ENCODE peak calls at places on chromosome 21, in five cellular contexts. H is HCT116, E is GM12878, K is HepG2, G is K562. S is an unnamed sample.

GRCh38 chr21:41641821-41642368 is 125.0 kb downstream of the RIPK4 start:
- DNase-seq in H (no peak), E (no peak), K (peak), G (no peak), S (no peak)

GRCh38 chr21:46295177-46295711 is 9.1 kb downstream of the YBEY start:
- DNase-seq in H (no peak), E (no peak), K (peak), G (peak), S (peak)

GRCh38 chr21:27110956-27111355 is 144.1 kb upstream of the ADAMTS5 start:
- DNase-seq in H (no peak), E (no peak), K (no peak), G (no peak), S (no peak)

GRCh38 chr21:36835383-36835795 is 131.1 kb downstream of the HLCS start:
- DNase-seq in H (no peak), E (no peak), K (no peak), G (no peak), S (peak)

GRCh38 chr21:42777064-42777756 is 102.1 kb downstream of the WDR4 start:
- DNase-seq in H (no peak), E (peak), K (no peak), G (no peak), S (no peak)

GRCh38 chr21:44994581-44995171 is 54.8 kb downstream of the SLX9 start:
- DNase-seq in H (no peak), E (no peak), K (no peak), G (no peak), S (no peak)

GRCh38 chr21:41032536-41032935 is 135.4 kb upstream of the BACE2 start:
- DNase-seq in H (no peak), E (no peak), K (no peak), G (no peak), S (no peak)

GRCh38 chr21:27804515-27804914 is 837.6 kb upstream of the ADAMTS5 start:
- DNase-seq in H (no peak), E (no peak), K (no peak), G (no peak), S (no peak)

GRCh38 chr21:40029888-40030287 is 162.7 kb downstream of the PCP4 start:
- DNase-seq in H (no peak), E (no peak), K (no peak), G (no peak), S (no peak)

GRCh38 chr21:41369915-41370839 is 8.3 kb downstream of the MX2 start:
- DNase-seq in H (no peak), E (peak), K (peak), G (no peak), S (no peak)

GRCh38 chr21:34320006-34320405 is 43.8 kb upstream of the KCNE2 start:
- DNase-seq in H (no peak), E (no peak), K (no peak), G (no peak), S (no peak)
- TF ChIP-seq RAD21 in H (no peak), E (no peak), K (no peak), G (no peak), S (no peak)

DNA sequence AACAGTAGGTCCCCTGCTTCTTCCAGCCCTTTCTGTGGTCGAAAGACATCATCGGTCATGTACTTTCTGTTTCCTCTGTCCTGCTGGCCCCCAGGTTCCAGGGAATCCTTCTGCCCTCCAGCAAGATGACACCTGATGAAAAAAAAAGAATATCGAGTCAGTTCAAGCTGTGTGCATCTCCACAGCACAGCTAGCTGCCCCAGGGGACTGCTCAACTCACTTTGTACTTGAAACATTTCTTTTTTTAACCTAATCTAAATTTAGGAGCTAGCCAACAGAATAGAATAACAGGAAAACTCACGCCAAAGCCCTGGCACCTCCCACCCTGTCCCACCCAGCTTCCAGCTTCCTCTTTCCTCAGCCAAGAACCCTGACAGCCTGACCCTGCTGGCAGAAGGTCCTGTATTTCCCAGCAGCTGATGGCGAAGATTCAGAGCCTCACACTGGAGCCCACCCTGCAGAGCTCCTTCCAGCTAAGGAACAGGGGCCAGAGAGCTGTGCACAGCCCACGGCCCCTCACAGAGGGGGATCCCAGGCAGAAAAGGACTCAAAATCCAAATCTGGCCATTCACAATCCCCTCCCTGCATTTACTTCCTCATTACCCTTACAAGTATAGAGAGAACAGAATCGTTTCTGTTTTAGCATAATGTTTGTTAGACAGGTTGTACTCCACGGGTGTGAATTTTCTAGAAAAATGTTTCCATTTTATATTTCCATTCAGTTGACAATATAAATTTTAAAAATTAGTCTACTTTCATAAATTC is 176.4 kb downstream of the PSMG1 start:
- DNase-seq in H (no peak), E (no peak), K (no peak), G (no peak), S (no peak)
- TF ChIP-seq ZBTB33 in H (no peak), E (no peak), K (no peak), G (no peak), S (no peak)

DNA sequence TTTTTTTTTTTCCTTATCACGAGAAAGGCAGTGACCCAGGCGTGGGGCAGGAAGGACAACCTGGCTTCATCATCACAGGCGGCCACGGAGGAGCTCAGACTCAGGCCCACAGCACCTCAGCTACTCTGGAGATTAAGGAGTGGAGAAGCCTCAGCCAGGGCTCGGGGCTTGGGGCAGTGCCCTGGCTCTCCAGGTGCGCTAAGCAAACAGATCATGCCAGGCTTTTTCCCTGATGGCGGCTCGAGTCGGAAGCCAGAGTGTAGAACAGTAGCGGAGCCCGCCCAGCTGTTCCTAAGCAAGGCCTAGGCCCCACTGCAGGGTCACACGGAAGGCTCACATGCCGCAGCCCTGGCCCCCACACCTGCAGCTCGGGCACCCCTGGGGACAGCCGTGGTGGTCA is 70.7 kb downstream of the AGPAT3 start:
- DNase-seq in H (no peak), E (no peak), K (no peak), G (no peak), S (no peak)
- TF ChIP-seq RAD21 in H (no peak), E (no peak), K (no peak), G (no peak), S (no peak)

DNA sequence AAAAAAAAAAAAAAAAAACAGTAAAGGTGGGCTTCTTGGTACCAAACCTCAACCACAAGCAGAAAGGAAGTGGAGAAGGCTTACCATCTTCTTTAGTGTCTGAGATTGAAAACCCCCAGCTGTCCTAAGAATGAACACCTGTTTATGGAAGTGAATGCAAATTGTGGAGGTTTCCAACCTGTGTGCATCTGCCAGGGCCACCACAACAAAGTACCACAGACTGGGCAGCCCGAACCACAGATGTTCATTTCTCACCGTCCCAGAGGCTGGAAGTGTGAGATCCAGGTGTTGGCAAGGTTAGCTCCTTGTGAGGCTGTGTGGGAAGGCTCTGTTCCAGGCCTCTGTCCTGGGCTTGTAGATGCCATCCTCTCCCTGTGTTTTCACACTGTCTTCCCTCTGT is 348.7 kb downstream of the SETD4 start:
- DNase-seq in H (no peak), E (no peak), K (no peak), G (no peak), S (no peak)
- TF ChIP-seq ZBTB33 in H (no peak), E (no peak), K (no peak), G (no peak), S (no peak)

GRCh38 chr21:17491716-17492414 is 21.0 kb upstream of the CXADR start:
- DNase-seq in H (peak), E (no peak), K (no peak), G (no peak), S (no peak)
- TF ChIP-seq RAD21 in H (no peak), E (no peak), K (no peak), G (no peak), S (no peak)

DNA sequence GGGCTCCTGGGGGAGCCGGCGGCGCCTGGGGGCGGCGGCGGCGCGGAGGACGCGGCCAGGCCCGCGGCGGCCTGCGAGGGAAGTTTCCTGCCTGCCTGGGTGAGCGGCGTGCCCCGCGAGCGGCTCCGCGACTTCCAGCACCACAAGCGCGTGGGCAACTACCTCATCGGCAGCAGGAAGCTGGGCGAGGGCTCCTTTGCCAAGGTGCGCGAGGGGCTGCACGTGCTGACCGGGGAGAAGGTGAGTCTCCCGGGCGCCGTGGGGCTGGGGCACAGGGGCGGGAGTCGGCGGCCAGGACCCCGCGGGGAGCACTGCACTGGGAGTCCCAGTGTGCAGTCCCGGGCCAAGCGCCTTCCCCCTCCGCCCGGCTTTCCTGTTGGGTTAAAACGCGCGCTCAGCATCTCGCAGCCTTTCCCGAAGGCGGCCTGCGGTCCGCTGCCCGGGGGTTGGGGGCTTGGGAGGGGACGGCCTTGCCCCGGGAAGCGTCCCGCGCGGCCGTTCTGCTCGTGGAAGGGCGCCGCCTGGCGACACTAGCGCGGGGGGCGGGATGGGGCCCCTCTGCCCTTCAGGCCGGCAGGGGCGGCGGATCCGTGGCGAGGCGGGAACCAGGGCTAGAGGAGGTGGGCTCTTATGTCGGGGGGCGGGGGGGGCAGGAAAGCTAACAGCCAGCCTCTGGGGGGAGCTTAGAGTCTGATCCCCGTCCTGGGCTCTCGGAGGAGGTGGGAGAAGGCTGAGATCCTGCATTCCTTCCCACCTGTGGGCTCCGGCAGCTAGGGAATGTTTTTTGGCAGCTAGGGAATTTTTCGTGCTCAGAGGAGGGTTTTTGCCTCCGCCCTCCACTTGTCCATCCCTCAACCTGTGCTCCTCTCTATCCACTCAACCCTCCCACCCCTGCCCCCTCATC is 1.1 kb downstream of the HUNK start:
- DNase-seq in H (no peak), E (no peak), K (no peak), G (peak), S (peak)
- TF ChIP-seq ZBTB33 in H (no peak), E (no peak), K (peak), G (no peak), S (no peak)